ENCODE peak calls at places on chromosomes 16 and 17, in ten cellular contexts. Q, W, N, U, H, P, R, D, V and L are unnamed samples.
A peak's percentile ranks its signal among the peaks of the same experiment; 100 is the strongest.

GRCh38 chr17:80224098-80224497 is 3.9 kb downstream of the SLC26A11 start:
- DNase-seq in D (no peak), R (no peak), U (no peak), V (no peak), Q (no peak), W (no peak), N (no peak), H (no peak), P (no peak), L (no peak)

GRCh38 chr16:75086281-75086680 is 30.3 kb downstream of the LDHD start:
- DNase-seq in W (no peak), D (no peak), P (no peak), U (no peak), R (no peak), V (no peak), Q (no peak), N (no peak), H (no peak), L (no peak)

GRCh38 chr17:33871720-33872535 is 383.2 kb upstream of the CCL2 start:
- DNase-seq in H (no peak), U (no peak), V (no peak), Q (no peak), D (no peak), P (no peak), N (no peak), R (no peak), W (no peak), L (no peak)

GRCh38 chr17:60473788-60474187 is 51.5 kb downstream of the CHCT1 start:
- DNase-seq in U (no peak), D (no peak), W (no peak), P (no peak), Q (no peak), H (no peak), R (no peak), V (no peak), N (peak; percentile 64), L (no peak)

GRCh38 chr17:57356722-57357391 is 100.5 kb downstream of the MSI2 start:
- DNase-seq in D (no peak), P (no peak), V (no peak), H (no peak), R (no peak), N (no peak), W (no peak), U (no peak), Q (no peak), L (no peak)

GRCh38 chr17:352421-353212 is at the start of gene RPH3AL:
- DNase-seq in D (peak; percentile 73), N (no peak), H (peak; percentile 55), Q (no peak), P (no peak), W (no peak), R (no peak), U (no peak), V (no peak), L (no peak)

GRCh38 chr16:88597856-88598491 is 27.8 kb downstream of the ZC3H18 start:
- DNase-seq in Q (no peak), W (no peak), R (no peak), D (no peak), H (no peak), V (peak; percentile 35), N (no peak), U (no peak), P (no peak), L (no peak)

GRCh38 chr17:36149296-36149820 is 27.1 kb downstream of the TBC1D3B start:
- DNase-seq in V (no peak), U (no peak), R (no peak), H (peak; percentile 24), N (peak; percentile 33), W (peak; percentile 32), P (no peak), Q (peak; percentile 24), D (no peak), L (no peak)

DNA sequence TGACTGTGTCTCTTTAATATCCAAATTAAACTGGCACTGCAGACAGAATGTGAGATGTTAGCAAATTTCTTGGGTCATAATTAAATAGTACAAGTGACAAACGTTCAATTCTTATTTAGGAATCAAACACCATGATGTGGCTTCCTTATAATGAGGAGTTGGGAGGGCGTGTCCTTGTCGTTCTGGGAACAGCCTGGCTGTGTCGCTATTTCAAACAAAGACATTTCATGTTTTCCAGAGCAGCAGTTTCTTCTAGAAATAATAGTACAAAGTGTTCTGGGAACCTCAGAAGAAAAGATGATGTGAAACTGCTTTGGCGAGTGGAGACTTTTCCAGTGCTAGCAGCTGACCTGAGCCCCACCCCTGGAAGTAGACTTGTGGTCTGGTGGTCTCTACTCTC is 301.7 kb upstream of the N4BP1 start:
- DNase-seq in H (no peak), W (no peak), Q (no peak), D (no peak), N (peak; percentile 13), U (no peak), V (no peak), R (no peak), P (no peak), L (no peak)
- TF ChIP-seq CTCF in H (peak; percentile 53), W (no peak), Q (no peak), D (no peak), N (peak; percentile 44), U (no peak), V (peak; percentile 40), R (no peak), P (no peak), L (no peak)

DNA sequence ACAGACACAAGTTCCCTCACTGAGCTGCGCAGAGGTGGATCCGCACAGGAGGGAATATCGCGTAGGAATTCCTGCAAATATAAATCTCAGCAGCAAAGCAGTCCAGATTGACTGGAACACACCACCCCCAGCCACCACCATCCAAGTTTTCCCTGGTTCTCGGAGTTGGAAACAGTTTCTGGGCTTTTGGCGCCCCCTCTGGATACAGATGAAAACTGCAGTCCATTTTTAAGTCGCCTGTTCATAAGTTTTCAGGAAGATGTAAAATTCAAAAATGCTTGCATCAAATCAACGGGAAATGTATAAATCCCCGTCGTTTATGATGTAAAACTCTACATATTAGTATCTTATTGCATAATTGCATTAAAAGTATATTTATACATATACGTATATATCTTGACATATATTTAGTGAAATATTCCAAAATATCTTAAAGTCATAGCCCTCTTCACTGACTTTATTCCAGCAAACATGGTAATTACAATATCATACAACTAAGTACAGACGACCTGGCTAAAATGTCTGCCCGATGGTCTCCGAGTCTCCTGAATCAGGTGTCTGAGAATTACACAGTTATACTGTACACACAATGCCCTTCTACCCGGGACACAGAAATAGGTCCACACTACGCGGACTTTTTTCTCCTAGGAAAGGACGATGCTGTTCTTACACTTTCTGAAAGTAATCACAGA is 2.1 kb upstream of the SOX9 start:
- DNase-seq in P (no peak), D (peak; percentile 74), Q (no peak), H (peak; percentile 36), W (peak; percentile 66), N (peak; percentile 88), R (peak; percentile 82), U (no peak), V (no peak), L (no peak)
- TF ChIP-seq CTCF in P (peak; percentile 81), D (peak; percentile 75), Q (peak; percentile 86), H (peak; percentile 92), W (peak; percentile 96), N (peak; percentile 95), R (peak; percentile 99), U (peak; percentile 60), V (peak; percentile 90), L (no peak)

GRCh38 chr16:17258077-17258599 is 212.6 kb downstream of the XYLT1 start:
- DNase-seq in D (no peak), N (no peak), H (no peak), P (no peak), W (no peak), Q (no peak), V (no peak), R (no peak), U (no peak), L (no peak)

GRCh38 chr16:17258848-17259713 is 211.7 kb downstream of the XYLT1 start:
- DNase-seq in N (peak; percentile 6), W (no peak), U (peak; percentile 79), V (no peak), R (no peak), Q (no peak), H (no peak), D (no peak), P (no peak), L (no peak)

GRCh38 chr16:17260271-17260849 is 210.4 kb downstream of the XYLT1 start:
- DNase-seq in P (no peak), Q (no peak), N (no peak), W (no peak), R (no peak), D (no peak), H (no peak), U (no peak), V (no peak), L (no peak)

GRCh38 chr16:17259751-17260270 is 210.9 kb downstream of the XYLT1 start:
- DNase-seq in R (no peak), H (no peak), N (peak; percentile 37), P (no peak), U (no peak), D (no peak), V (no peak), Q (no peak), W (no peak), L (no peak)

DNA sequence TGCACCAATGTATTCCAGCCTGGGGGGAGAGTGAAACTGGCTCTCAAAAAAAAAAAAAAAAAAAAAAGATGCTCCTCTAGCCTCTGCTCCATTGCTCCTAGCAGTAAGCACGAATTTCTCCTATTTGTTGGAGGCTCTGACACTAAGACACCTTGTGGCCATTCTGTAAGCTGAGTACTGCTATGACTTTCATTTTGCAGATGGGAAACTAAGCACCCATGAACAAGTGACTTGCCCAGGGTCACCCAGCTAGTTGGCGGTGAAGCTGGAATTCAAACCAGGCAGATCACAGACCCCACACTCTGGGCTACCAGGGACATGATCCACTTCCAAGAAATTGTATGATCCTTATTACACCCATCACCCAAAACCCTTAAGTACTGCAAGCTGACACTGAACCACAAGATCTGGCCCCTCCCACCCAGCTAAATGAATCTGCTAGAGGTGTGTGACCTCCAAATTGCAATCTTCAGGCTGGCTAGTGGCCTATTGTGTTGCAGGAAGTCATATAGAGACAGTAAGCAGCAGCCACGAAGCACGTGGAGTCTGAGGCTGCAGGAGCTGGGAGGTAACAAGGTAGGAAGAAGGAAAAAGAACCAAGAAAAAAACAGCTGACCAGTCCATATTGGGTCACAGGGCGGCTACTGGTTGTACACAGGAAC is 209.4 kb downstream of the XYLT1 start:
- DNase-seq in V (no peak), P (no peak), U (no peak), R (no peak), H (no peak), W (no peak), N (no peak), Q (no peak), D (no peak), L (no peak)
- TF ChIP-seq CTCF in V (no peak), P (no peak), U (no peak), R (no peak), H (no peak), W (no peak), N (no peak), Q (no peak), D (no peak), L (no peak)

DNA sequence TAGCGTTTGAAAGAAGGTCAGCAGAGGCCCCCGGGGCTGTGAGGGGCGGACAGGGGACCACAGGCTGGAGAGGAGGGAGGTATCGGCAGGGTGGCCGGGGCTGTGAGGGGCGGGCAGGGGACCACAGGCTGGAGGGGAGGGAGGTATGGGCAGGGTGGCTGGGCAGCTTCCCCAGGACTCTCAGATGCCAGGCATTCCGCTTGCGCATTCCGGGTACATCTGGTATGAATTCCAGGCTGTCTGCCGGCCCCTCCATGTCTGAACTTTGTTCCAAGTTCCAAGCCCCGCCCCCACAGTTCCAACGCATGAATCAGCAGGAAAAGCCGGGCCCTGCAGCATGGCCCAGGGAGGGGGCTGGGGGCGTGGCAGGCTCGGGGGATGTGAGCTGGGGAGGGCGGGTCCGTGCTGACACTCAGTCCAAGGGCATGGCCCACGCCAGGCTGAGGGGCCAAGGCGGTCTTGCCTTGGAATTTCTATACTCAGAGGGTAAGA is 4.4 kb upstream of the TLCD2 start:
- DNase-seq in D (peak; percentile 93), V (peak; percentile 97), H (peak; percentile 97), U (peak; percentile 94), W (peak; percentile 97), R (peak; percentile 90), P (peak; percentile 91), Q (peak; percentile 99), N (peak; percentile 97), L (peak; percentile 98)
- TF ChIP-seq CTCF in D (no peak), V (no peak), H (no peak), U (no peak), W (no peak), R (no peak), P (no peak), Q (no peak), N (no peak), L (no peak)